ENCODE peak calls at places on chromosomes 6 and 20, in nine cellular contexts. P, U, O, T, I, Q, S, M and C are unnamed samples.
A peak's percentile ranks its signal among the peaks of the same experiment; 100 is the strongest.

GRCh38 chr6:112839525-112839961 is 492.4 kb downstream of the RFPL4B start:
- DNase-seq in I (no peak), T (no peak), O (no peak), U (peak; percentile 86), S (no peak), P (no peak), M (no peak), Q (no peak), C (no peak)

GRCh38 chr6:3418521-3419060 is 38.3 kb downstream of the SLC22A23 start:
- DNase-seq in O (no peak), P (no peak), M (no peak), S (no peak), I (no peak), T (no peak), Q (no peak), U (no peak), C (no peak)

GRCh38 chr20:10832146-10832545 is 158.3 kb upstream of the JAG1 start:
- DNase-seq in U (no peak), M (no peak), Q (no peak), S (no peak), O (no peak), P (no peak), I (no peak), T (no peak), C (no peak)

GRCh38 chr20:64036346-64037198 is 590 bp downstream of the C20orf204 start:
- DNase-seq in P (no peak), S (no peak), U (peak; percentile 41), T (no peak), O (no peak), M (peak; percentile 59), I (no peak), Q (no peak), C (no peak)

GRCh38 chr6:150208606-150209352 is 65.9 kb downstream of the PPP1R14C start:
- DNase-seq in I (no peak), P (no peak), S (no peak), O (no peak), Q (no peak), T (no peak), U (no peak), M (no peak), C (no peak)

GRCh38 chr20:42063176-42063575 is 445.0 kb upstream of the CHD6 start:
- DNase-seq in S (no peak), M (no peak), T (no peak), I (peak; percentile 99), O (no peak), P (no peak), Q (no peak), U (no peak), C (peak; percentile 33)

GRCh38 chr20:63896136-63896890 is 1.4 kb downstream of the DNAJC5 start:
- DNase-seq in U (peak; percentile 20), Q (no peak), P (no peak), S (no peak), M (peak; percentile 49), T (peak; percentile 79), O (peak; percentile 50), I (peak; percentile 55), C (peak; percentile 34)

GRCh38 chr6:163960128-163960527 is 545.6 kb downstream of the QKI start:
- DNase-seq in Q (no peak), U (no peak), S (no peak), O (no peak), P (no peak), I (peak; percentile 47), M (no peak), T (no peak), C (no peak)

GRCh38 chr6:152356016-152356415 is 281.1 kb downstream of the SYNE1 start:
- DNase-seq in Q (no peak), S (no peak), M (no peak), T (no peak), I (no peak), O (no peak), U (no peak), P (no peak), C (no peak)

GRCh38 chr6:7562769-7563168 is 21.3 kb downstream of the DSP start:
- DNase-seq in T (no peak), M (no peak), O (no peak), I (no peak), Q (no peak), P (no peak), U (no peak), S (no peak), C (no peak)

GRCh38 chr6:128098000-128098581 is 197.2 kb upstream of the THEMIS start:
- DNase-seq in M (no peak), O (no peak), U (no peak), Q (no peak), I (no peak), S (peak; percentile 6), P (no peak), T (no peak), C (no peak)

GRCh38 chr6:119467478-119468081 is 118.0 kb upstream of the MAN1A1 start:
- DNase-seq in O (no peak), T (no peak), S (no peak), Q (no peak), M (no peak), I (no peak), U (peak; percentile 74), P (no peak), C (no peak)

GRCh38 chr6:18997375-18997826 is 610.3 kb downstream of the RNF144B start:
- DNase-seq in O (no peak), P (no peak), I (peak; percentile 78), M (no peak), T (no peak), U (peak; percentile 65), Q (no peak), S (peak; percentile 49), C (no peak)

GRCh38 chr6:139628220-139628619 is 253.8 kb upstream of the CITED2 start:
- DNase-seq in U (no peak), I (no peak), M (no peak), T (no peak), S (no peak), P (no peak), Q (no peak), O (no peak), C (no peak)

GRCh38 chr6:27059621-27060425 is 187.7 kb upstream of the PRSS16 start:
- DNase-seq in U (no peak), S (no peak), I (no peak), P (no peak), Q (no peak), O (no peak), M (no peak), T (no peak), C (no peak)

GRCh38 chr6:123062645-123063044 is 66.6 kb downstream of the CLVS2 start:
- DNase-seq in S (no peak), M (no peak), U (no peak), T (no peak), I (peak; percentile 16), P (no peak), Q (no peak), O (no peak), C (peak; percentile 17)

GRCh38 chr20:39676857-39677351 is 714.8 kb downstream of the DHX35 start:
- DNase-seq in M (no peak), S (no peak), T (no peak), P (no peak), Q (no peak), O (no peak), I (peak; percentile 41), U (no peak), C (no peak)

GRCh38 chr20:10219452-10219791 is 792 bp downstream of the SNAP25 start:
- DNase-seq in T (peak; percentile 79), S (no peak), P (peak; percentile 91), I (peak; percentile 87), U (peak; percentile 86), Q (peak; percentile 57), O (peak; percentile 25), M (peak; percentile 78), C (peak; percentile 89)

GRCh38 chr6:321158-321438 is 28.8 kb downstream of the DUSP22 start:
- DNase-seq in I (no peak), S (no peak), Q (no peak), U (no peak), P (no peak), M (no peak), O (no peak), T (no peak), C (no peak)

GRCh38 chr20:19210426-19211155 is 1.9 kb upstream of the SLC24A3 start:
- DNase-seq in P (no peak), S (no peak), M (no peak), U (no peak), T (no peak), O (no peak), I (no peak), Q (no peak), C (no peak)

GRCh38 chr6:154512214-154512613 is 1.7 kb upstream of the CNKSR3 start:
- DNase-seq in O (no peak), Q (no peak), I (no peak), T (no peak), U (no peak), P (no peak), S (no peak), M (no peak), C (no peak)

GRCh38 chr6:155795173-155795796 is 339.6 kb upstream of the NOX3 start:
- DNase-seq in T (no peak), U (no peak), O (no peak), S (no peak), P (no peak), M (no peak), Q (no peak), I (no peak), C (no peak)

GRCh38 chr6:88629838-88630462 is 333.5 kb downstream of the RNGTT start:
- DNase-seq in Q (no peak), P (no peak), T (no peak), O (no peak), S (no peak), I (peak; percentile 66), U (no peak), M (peak; percentile 7), C (no peak)

GRCh38 chr6:90233994-90234393 is 62.6 kb downstream of the BACH2 start:
- DNase-seq in M (peak; percentile 76), U (no peak), S (no peak), Q (peak; percentile 50), P (no peak), O (no peak), I (no peak), T (no peak), C (no peak)

GRCh38 chr6:51959744-51960383 is 127.5 kb downstream of the PKHD1 start:
- DNase-seq in Q (peak; percentile 5), M (peak; percentile 60), U (peak; percentile 60), O (peak; percentile 28), S (peak; percentile 1), T (peak; percentile 60), I (peak; percentile 88), P (peak; percentile 85), C (peak; percentile 77)

GRCh38 chr20:50594591-50595432 is 84.6 kb downstream of the PTPN1 start:
- DNase-seq in T (no peak), U (no peak), S (no peak), M (no peak), I (peak; percentile 46), O (no peak), P (no peak), Q (no peak), C (peak; percentile 12)

GRCh38 chr6:137848672-137849071 is 18.4 kb upstream of the TNFAIP3 start:
- DNase-seq in M (no peak), P (no peak), S (no peak), U (peak; percentile 82), I (no peak), T (no peak), Q (no peak), O (no peak), C (no peak)

GRCh38 chr20:50572922-50573777 is 63.0 kb downstream of the PTPN1 start:
- DNase-seq in S (peak; percentile 86), P (no peak), U (peak; percentile 98), O (no peak), I (no peak), T (peak; percentile 68), Q (no peak), M (no peak), C (peak; percentile 21)

GRCh38 chr6:135995160-135995898 is 143.8 kb downstream of the PDE7B start:
- DNase-seq in T (no peak), O (no peak), P (no peak), U (peak; percentile 89), Q (no peak), I (peak; percentile 18), S (no peak), M (no peak), C (no peak)

GRCh38 chr6:113437571-113437970 is 419.6 kb upstream of the MARCKS start:
- DNase-seq in Q (no peak), I (no peak), M (no peak), O (no peak), T (no peak), U (no peak), S (no peak), P (no peak), C (no peak)

GRCh38 chr20:63361507-63362425 is 617 bp upstream of the CHRNA4 start:
- DNase-seq in M (no peak), P (no peak), O (no peak), T (peak; percentile 34), I (no peak), S (no peak), Q (no peak), U (no peak), C (peak; percentile 61)